ENCODE peak calls at places on chromosomes 13 and 19, in ten cellular contexts. G is mucosa of descending colon, H is GM12865, K is fibroblast of mammary gland, Y is nephron progenitor cell, T is cardiac fibroblast, F is endothelial cell, S is GM13976, V is foreskin fibroblast, C is pancreas. Z is an unnamed sample.

GRCh38 chr13:51619614-51620013 is 35.4 kb downstream of the WDFY2 start:
- DNase-seq in V (peak), H (peak), K (peak), G (no peak), Y (no peak), S (no peak), F (no peak), C (no peak), T (peak), Z (no peak)

GRCh38 chr13:39603424-39603947 is 493 bp upstream of the LHFPL6 start:
- DNase-seq in Y (peak), T (peak), F (peak), C (no peak), K (peak), G (no peak), S (no peak), H (peak), V (peak), Z (peak)

GRCh38 chr19:7751157-7751783 is 3.9 kb upstream of the CD209 start:
- DNase-seq in F (no peak), S (no peak), T (peak), V (no peak), C (no peak), K (peak), Y (no peak), H (peak), G (no peak), Z (peak)

GRCh38 chr19:41443813-41444455 is 978 bp downstream of the ERICH4 start:
- DNase-seq in T (no peak), H (no peak), V (no peak), C (no peak), S (no peak), Y (no peak), F (no peak), G (no peak), K (no peak), Z (no peak)

GRCh38 chr19:11377237-11377636 is 2.8 kb downstream of the SWSAP1 start:
- DNase-seq in V (peak), C (no peak), H (peak), K (peak), S (peak), T (peak), Y (no peak), F (no peak), G (no peak), Z (peak)

GRCh38 chr13:36346222-36347083 is at the start of gene SPART:
- DNase-seq in F (peak), T (peak), S (peak), H (peak), K (peak), V (peak), C (peak), Y (peak), G (peak), Z (peak)

GRCh38 chr19:16623576-16623975 is 4.4 kb downstream of the MED26 start:
- DNase-seq in G (no peak), S (peak), K (no peak), H (peak), V (no peak), C (no peak), T (no peak), Y (no peak), F (no peak), Z (no peak)

GRCh38 chr13:43698743-43699142 is 88.0 kb downstream of the ENOX1 start:
- DNase-seq in K (peak), C (no peak), Y (no peak), V (peak), H (no peak), S (no peak), F (no peak), T (peak), G (no peak), Z (peak)

GRCh38 chr13:40769970-40770369 is 1.0 kb downstream of the MRPS31 start:
- DNase-seq in S (no peak), K (no peak), F (no peak), C (no peak), V (no peak), T (no peak), H (no peak), G (no peak), Y (no peak), Z (no peak)

GRCh38 chr13:21901772-21902708 is 231.2 kb downstream of the FGF9 start:
- DNase-seq in F (no peak), K (no peak), Y (no peak), S (no peak), C (no peak), T (no peak), V (no peak), G (no peak), H (no peak), Z (no peak)

GRCh38 chr19:13025819-13026477 is 30.7 kb downstream of the NFIX start:
- DNase-seq in S (no peak), C (no peak), T (no peak), G (no peak), F (no peak), H (no peak), Y (no peak), K (no peak), V (no peak), Z (no peak)

GRCh38 chr19:13024126-13024957 is 29.1 kb downstream of the NFIX start:
- DNase-seq in C (no peak), F (no peak), V (no peak), G (no peak), T (no peak), K (no peak), H (no peak), Y (no peak), S (no peak), Z (no peak)

GRCh38 chr19:13023666-13024065 is 28.4 kb downstream of the NFIX start:
- DNase-seq in G (no peak), H (no peak), S (no peak), Y (no peak), F (no peak), V (no peak), C (no peak), T (no peak), K (no peak), Z (no peak)

GRCh38 chr19:13026478-13026999 is 31.3 kb downstream of the NFIX start:
- DNase-seq in V (peak), S (no peak), Y (no peak), F (no peak), K (peak), C (no peak), G (no peak), H (no peak), T (peak), Z (peak)

DNA sequence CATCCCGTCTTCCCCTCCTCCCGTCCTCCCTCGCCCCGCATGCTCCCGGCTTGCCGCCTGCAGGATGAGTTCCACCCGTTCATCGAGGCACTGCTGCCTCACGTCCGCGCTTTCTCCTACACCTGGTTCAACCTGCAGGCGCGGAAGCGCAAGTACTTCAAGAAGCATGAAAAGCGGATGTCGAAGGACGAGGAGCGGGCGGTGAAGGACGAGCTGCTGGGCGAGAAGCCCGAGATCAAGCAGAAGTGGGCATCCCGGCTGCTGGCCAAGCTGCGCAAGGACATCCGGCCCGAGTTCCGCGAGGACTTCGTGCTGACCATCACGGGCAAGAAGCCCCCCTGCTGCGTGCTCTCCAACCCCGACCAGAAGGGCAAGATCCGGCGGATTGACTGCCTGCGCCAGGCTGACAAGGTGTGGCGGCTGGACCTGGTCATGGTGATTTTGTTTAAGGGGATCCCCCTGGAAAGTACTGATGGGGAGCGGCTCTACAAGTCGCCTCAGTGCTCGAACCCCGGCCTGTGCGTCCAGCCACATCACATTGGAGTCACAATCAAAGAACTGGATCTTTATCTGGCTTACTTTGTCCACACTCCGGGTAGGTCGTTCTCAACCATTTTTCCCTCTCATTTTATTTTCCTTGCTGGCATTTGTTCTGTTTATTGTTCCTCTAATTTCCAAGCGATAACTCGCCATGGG is 29.8 kb downstream of the NFIX start:
- DNase-seq in K (no peak), C (no peak), V (no peak), Y (no peak), G (peak), F (peak), T (no peak), H (no peak), S (no peak), Z (no peak)
- TF ChIP-seq CTCF in K (no peak), C (no peak), V (no peak), Y (no peak), G (no peak), F (no peak), T (no peak), H (no peak), S (no peak), Z (no peak)

GRCh38 chr19:9836021-9836420 is 903 bp downstream of the PIN1 start:
- DNase-seq in G (no peak), F (no peak), Y (no peak), V (peak), T (peak), C (no peak), H (peak), K (peak), S (no peak), Z (no peak)

GRCh38 chr19:9834302-9834725 is 804 bp upstream of the PIN1 start:
- DNase-seq in H (no peak), S (no peak), C (no peak), T (no peak), G (no peak), Y (no peak), V (no peak), K (no peak), F (no peak), Z (no peak)

GRCh38 chr19:9835507-9835949 is 410 bp downstream of the PIN1 start:
- DNase-seq in V (no peak), G (no peak), C (peak), K (no peak), F (no peak), Y (no peak), H (no peak), S (no peak), T (no peak), Z (no peak)

GRCh38 chr19:9838324-9838723 is 3.2 kb downstream of the PIN1 start:
- DNase-seq in C (no peak), F (no peak), T (no peak), G (no peak), H (no peak), Y (no peak), S (no peak), K (no peak), V (no peak), Z (no peak)

DNA sequence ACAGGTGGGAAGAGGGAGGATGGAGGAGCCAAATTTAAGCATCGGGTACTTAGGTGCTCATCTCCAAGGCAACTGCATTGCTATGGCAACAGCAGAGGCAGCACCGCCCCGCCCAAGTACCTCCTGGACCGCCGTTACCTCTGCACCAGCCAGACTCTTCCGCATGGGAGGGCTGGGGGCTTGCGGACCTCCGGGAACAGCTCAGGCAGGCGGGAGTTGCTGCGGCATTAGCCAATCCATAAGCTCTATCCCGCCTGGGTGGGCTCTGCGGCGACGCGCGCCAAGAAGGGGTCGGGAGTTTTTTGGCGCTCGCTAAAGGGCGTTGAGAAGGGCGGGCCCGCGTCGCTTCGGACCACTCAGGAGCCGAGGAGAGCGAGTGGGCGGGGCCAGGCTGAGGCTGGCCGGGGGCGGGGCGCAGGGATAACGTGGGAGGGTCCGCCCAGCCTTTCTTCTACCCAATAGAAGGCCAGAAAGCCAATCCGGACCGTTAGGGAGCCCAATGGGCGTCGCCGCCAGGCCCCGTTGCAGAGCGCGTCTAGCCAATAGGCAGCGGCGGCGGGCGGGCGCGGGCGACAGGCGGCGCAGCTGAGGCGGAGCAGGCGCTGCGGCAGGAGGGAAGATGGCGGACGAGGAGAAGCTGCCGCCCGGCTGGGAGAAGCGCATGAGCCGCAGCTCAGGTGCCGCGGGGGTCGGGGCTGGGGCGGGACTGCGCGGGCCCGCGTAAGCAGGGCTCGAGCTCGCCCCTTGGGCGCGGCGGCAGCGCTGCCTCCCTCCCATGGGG is at the start of gene PIN1:
- DNase-seq in G (peak), Y (peak), K (peak), F (peak), C (peak), V (peak), S (peak), H (peak), T (peak), Z (peak)
- TF ChIP-seq CTCF in G (peak), Y (no peak), K (no peak), F (peak), C (peak), V (peak), S (peak), H (peak), T (no peak), Z (peak)

GRCh38 chr19:39531834-39532232 is 819 bp downstream of the EID2B start:
- DNase-seq in H (no peak), T (peak), Y (no peak), F (no peak), C (no peak), V (no peak), G (no peak), S (no peak), K (no peak), Z (no peak)

GRCh38 chr19:39532233-39533002 is at the start of gene EID2B:
- DNase-seq in H (peak), C (peak), G (peak), T (peak), Y (peak), S (peak), V (peak), K (peak), F (peak), Z (peak)

GRCh38 chr19:39533791-39534190 is 1.1 kb upstream of the EID2B start:
- DNase-seq in H (no peak), F (no peak), S (no peak), V (no peak), Y (no peak), T (no peak), C (no peak), G (no peak), K (no peak), Z (no peak)

GRCh38 chr19:39533003-39533512 is 406 bp upstream of the EID2B start:
- DNase-seq in S (no peak), C (no peak), G (no peak), V (no peak), T (no peak), H (no peak), F (no peak), Y (no peak), K (no peak), Z (no peak)
- TF ChIP-seq CTCF in S (no peak), C (no peak), G (no peak), V (no peak), T (no peak), H (no peak), F (peak), Y (no peak), K (no peak), Z (no peak)

GRCh38 chr13:64446372-64446771 is 2783.8 kb downstream of the PCDH9 start:
- DNase-seq in G (no peak), Y (no peak), C (no peak), H (no peak), T (peak), F (no peak), K (no peak), S (no peak), V (no peak), Z (peak)
- TF ChIP-seq CTCF in G (no peak), Y (peak), C (no peak), H (no peak), T (peak), F (peak), K (peak), S (no peak), V (peak), Z (peak)

Z was measured in MCF 10A.